ENCODE peak calls at places on chromosomes 11 and 22, in six cellular contexts. M is left colon; C is brain pericyte; X is AG09319; P is stimulated activated naive CD8-positive, alpha-beta T cell treated with anti-CD3 and anti-CD28 coated beads, Interleukin-15, Interleukin-2, amounts not matched to agents 100 U/mL and 50 U/mL, for 24 hours; Q is AG04450. I is an unnamed sample.

GRCh38 chr11:121365304-121365703 is 72.7 kb downstream of the SC5D start:
- DNase-seq in Q (no peak), C (no peak), M (no peak), X (no peak), P (no peak), I (no peak)

GRCh38 chr22:48607901-48608650 is 1219.6 kb downstream of the BRD1 start:
- DNase-seq in C (no peak), Q (no peak), M (no peak), P (no peak), X (no peak), I (no peak)

GRCh38 chr11:87473174-87473573 is 435.4 kb downstream of the TMEM135 start:
- DNase-seq in M (no peak), X (no peak), P (no peak), C (no peak), Q (peak), I (peak)

GRCh38 chr11:111627591-111627990 is 25.3 kb downstream of the SIK2 start:
- DNase-seq in P (no peak), Q (no peak), C (no peak), X (no peak), M (no peak), I (no peak)

GRCh38 chr11:24885580-24886173 is 388.8 kb downstream of the LUZP2 start:
- DNase-seq in M (no peak), X (no peak), C (no peak), P (no peak), Q (no peak), I (no peak)

GRCh38 chr11:129930306-129930705 is 34.9 kb upstream of the NFRKB start:
- DNase-seq in X (no peak), C (no peak), P (no peak), Q (no peak), M (no peak), I (no peak)

GRCh38 chr11:134566311-134566710 is 154.3 kb upstream of the B3GAT1 start:
- DNase-seq in Q (no peak), M (no peak), P (no peak), X (no peak), C (no peak), I (no peak)

GRCh38 chr11:105265859-105266258 is 126.3 kb upstream of the CARD18 start:
- DNase-seq in X (no peak), C (no peak), Q (no peak), M (no peak), P (no peak), I (no peak)